ENCODE peak calls at places on chromosomes 2 and 18, in ten cellular contexts. One of them, this sample, is unnamed.

GRCh38 chr2:176188218-176188968 is at the start of gene HOXD1:
- DNase-seq in naive thymus-derived CD4-positive, alpha-beta T cell: no peak
- DNase-seq in EH: peak; percentile 7
- DNase-seq in left ventricle myocardium inferior: no peak
- DNase-seq in skeletal muscle cell: no peak
- DNase-seq in stomach: no peak
- DNase-seq in nephron progenitor cell: peak; percentile 82
- DNase-seq in EL: peak; percentile 32
- DNase-seq in NCI-H1694 treated with DMSO at 0.1 percent for 48 hours: peak; percentile 37
- DNase-seq in GM23338: peak; percentile 76
- DNase-seq in this sample: peak; percentile 50

GRCh38 chr2:85303780-85304531 is 23.8 kb downstream of the TGOLN2 start:
- DNase-seq in naive thymus-derived CD4-positive, alpha-beta T cell: no peak
- DNase-seq in EH: no peak
- DNase-seq in left ventricle myocardium inferior: no peak
- DNase-seq in skeletal muscle cell: no peak
- DNase-seq in stomach: no peak
- DNase-seq in nephron progenitor cell: no peak
- DNase-seq in EL: no peak
- DNase-seq in NCI-H1694 treated with DMSO at 0.1 percent for 48 hours: no peak
- DNase-seq in GM23338: no peak
- DNase-seq in this sample: no peak

GRCh38 chr18:49024808-49025361 is 74.1 kb upstream of the SMAD7 start:
- DNase-seq in naive thymus-derived CD4-positive, alpha-beta T cell: no peak
- DNase-seq in EH: no peak
- DNase-seq in left ventricle myocardium inferior: no peak
- DNase-seq in skeletal muscle cell: no peak
- DNase-seq in stomach: no peak
- DNase-seq in nephron progenitor cell: no peak
- DNase-seq in EL: no peak
- DNase-seq in NCI-H1694 treated with DMSO at 0.1 percent for 48 hours: no peak
- DNase-seq in GM23338: no peak
- DNase-seq in this sample: no peak

GRCh38 chr18:48667276-48668254 is 128.7 kb downstream of the CTIF start:
- DNase-seq in naive thymus-derived CD4-positive, alpha-beta T cell: no peak
- DNase-seq in EH: peak; percentile 39
- DNase-seq in left ventricle myocardium inferior: no peak
- DNase-seq in skeletal muscle cell: no peak
- DNase-seq in stomach: no peak
- DNase-seq in nephron progenitor cell: no peak
- DNase-seq in EL: no peak
- DNase-seq in NCI-H1694 treated with DMSO at 0.1 percent for 48 hours: peak; percentile 27
- DNase-seq in GM23338: peak; percentile 71
- DNase-seq in this sample: no peak

GRCh38 chr2:47405757-47406156 is 2.8 kb downstream of the MSH2 start:
- DNase-seq in naive thymus-derived CD4-positive, alpha-beta T cell: no peak
- DNase-seq in EH: no peak
- DNase-seq in left ventricle myocardium inferior: no peak
- DNase-seq in skeletal muscle cell: no peak
- DNase-seq in stomach: no peak
- DNase-seq in nephron progenitor cell: no peak
- DNase-seq in EL: no peak
- DNase-seq in NCI-H1694 treated with DMSO at 0.1 percent for 48 hours: no peak
- DNase-seq in GM23338: no peak
- DNase-seq in this sample: no peak

GRCh38 chr18:48837676-48838075 is 113.1 kb downstream of the SMAD7 start:
- DNase-seq in naive thymus-derived CD4-positive, alpha-beta T cell: no peak
- DNase-seq in EH: no peak
- DNase-seq in left ventricle myocardium inferior: no peak
- DNase-seq in skeletal muscle cell: no peak
- DNase-seq in stomach: no peak
- DNase-seq in nephron progenitor cell: no peak
- DNase-seq in EL: no peak
- DNase-seq in NCI-H1694 treated with DMSO at 0.1 percent for 48 hours: no peak
- DNase-seq in GM23338: no peak
- DNase-seq in this sample: no peak

GRCh38 chr18:58861853-58862252 is 2.8 kb upstream of the ZNF532 start:
- DNase-seq in naive thymus-derived CD4-positive, alpha-beta T cell: no peak
- DNase-seq in EH: no peak
- DNase-seq in left ventricle myocardium inferior: no peak
- DNase-seq in skeletal muscle cell: no peak
- DNase-seq in stomach: no peak
- DNase-seq in nephron progenitor cell: no peak
- DNase-seq in EL: no peak
- DNase-seq in NCI-H1694 treated with DMSO at 0.1 percent for 48 hours: no peak
- DNase-seq in GM23338: peak; percentile 61
- DNase-seq in this sample: no peak

GRCh38 chr2:121790276-121790956 is 35.0 kb downstream of the TSN start:
- DNase-seq in naive thymus-derived CD4-positive, alpha-beta T cell: no peak
- DNase-seq in EH: peak; percentile 87
- DNase-seq in left ventricle myocardium inferior: no peak
- DNase-seq in skeletal muscle cell: peak; percentile 80
- DNase-seq in stomach: no peak
- DNase-seq in nephron progenitor cell: no peak
- DNase-seq in EL: peak; percentile 94
- DNase-seq in NCI-H1694 treated with DMSO at 0.1 percent for 48 hours: no peak
- DNase-seq in GM23338: peak; percentile 43
- DNase-seq in this sample: no peak

GRCh38 chr2:23523651-23524260 is 138.8 kb downstream of the KLHL29 start:
- DNase-seq in naive thymus-derived CD4-positive, alpha-beta T cell: no peak
- DNase-seq in EH: peak; percentile 23
- DNase-seq in left ventricle myocardium inferior: no peak
- DNase-seq in skeletal muscle cell: no peak
- DNase-seq in stomach: no peak
- DNase-seq in nephron progenitor cell: peak; percentile 26
- DNase-seq in EL: no peak
- DNase-seq in NCI-H1694 treated with DMSO at 0.1 percent for 48 hours: peak; percentile 29
- DNase-seq in GM23338: no peak
- DNase-seq in this sample: peak; percentile 69

GRCh38 chr2:122105885-122106221 is 350.4 kb downstream of the TSN start:
- DNase-seq in naive thymus-derived CD4-positive, alpha-beta T cell: no peak
- DNase-seq in EH: no peak
- DNase-seq in left ventricle myocardium inferior: no peak
- DNase-seq in skeletal muscle cell: no peak
- DNase-seq in stomach: no peak
- DNase-seq in nephron progenitor cell: no peak
- DNase-seq in EL: no peak
- DNase-seq in NCI-H1694 treated with DMSO at 0.1 percent for 48 hours: no peak
- DNase-seq in GM23338: no peak
- DNase-seq in this sample: no peak

GRCh38 chr2:215895330-215895729 is 118.0 kb downstream of the MREG start:
- DNase-seq in naive thymus-derived CD4-positive, alpha-beta T cell: no peak
- DNase-seq in EH: no peak
- DNase-seq in left ventricle myocardium inferior: no peak
- DNase-seq in skeletal muscle cell: no peak
- DNase-seq in stomach: no peak
- DNase-seq in nephron progenitor cell: no peak
- DNase-seq in EL: no peak
- DNase-seq in NCI-H1694 treated with DMSO at 0.1 percent for 48 hours: no peak
- DNase-seq in GM23338: no peak
- DNase-seq in this sample: no peak

GRCh38 chr18:75612491-75612890 is 185.0 kb upstream of the SMIM21 start:
- DNase-seq in naive thymus-derived CD4-positive, alpha-beta T cell: no peak
- DNase-seq in EH: peak; percentile 3
- DNase-seq in left ventricle myocardium inferior: no peak
- DNase-seq in skeletal muscle cell: no peak
- DNase-seq in stomach: no peak
- DNase-seq in nephron progenitor cell: no peak
- DNase-seq in EL: no peak
- DNase-seq in NCI-H1694 treated with DMSO at 0.1 percent for 48 hours: no peak
- DNase-seq in GM23338: no peak
- DNase-seq in this sample: no peak

GRCh38 chr2:37671013-37671815 is at the start of gene CDC42EP3:
- DNase-seq in naive thymus-derived CD4-positive, alpha-beta T cell: peak; percentile 23
- DNase-seq in EH: peak; percentile 60
- DNase-seq in left ventricle myocardium inferior: peak; percentile 74
- DNase-seq in skeletal muscle cell: no peak
- DNase-seq in stomach: peak; percentile 80
- DNase-seq in nephron progenitor cell: peak; percentile 83
- DNase-seq in EL: peak; percentile 68
- DNase-seq in NCI-H1694 treated with DMSO at 0.1 percent for 48 hours: peak; percentile 38
- DNase-seq in GM23338: peak; percentile 74
- DNase-seq in this sample: peak; percentile 71

GRCh38 chr2:169819106-169819505 is 5.6 kb downstream of the METTL5 start:
- DNase-seq in naive thymus-derived CD4-positive, alpha-beta T cell: no peak
- DNase-seq in EH: peak; percentile 44
- DNase-seq in left ventricle myocardium inferior: no peak
- DNase-seq in skeletal muscle cell: peak; percentile 39
- DNase-seq in stomach: no peak
- DNase-seq in nephron progenitor cell: no peak
- DNase-seq in EL: no peak
- DNase-seq in NCI-H1694 treated with DMSO at 0.1 percent for 48 hours: no peak
- DNase-seq in GM23338: no peak
- DNase-seq in this sample: no peak

GRCh38 chr2:98086491-98087446 is at the start of gene VWA3B:
- DNase-seq in naive thymus-derived CD4-positive, alpha-beta T cell: no peak
- DNase-seq in EH: peak; percentile 45
- DNase-seq in left ventricle myocardium inferior: peak; percentile 70
- DNase-seq in skeletal muscle cell: no peak
- DNase-seq in stomach: peak; percentile 91
- DNase-seq in nephron progenitor cell: peak; percentile 87
- DNase-seq in EL: peak; percentile 44
- DNase-seq in NCI-H1694 treated with DMSO at 0.1 percent for 48 hours: no peak
- DNase-seq in GM23338: peak; percentile 94
- DNase-seq in this sample: peak; percentile 13

GRCh38 chr2:227515742-227516141 is 43.8 kb downstream of the AGFG1 start:
- DNase-seq in naive thymus-derived CD4-positive, alpha-beta T cell: no peak
- DNase-seq in EH: peak; percentile 32
- DNase-seq in left ventricle myocardium inferior: no peak
- DNase-seq in skeletal muscle cell: no peak
- DNase-seq in stomach: no peak
- DNase-seq in nephron progenitor cell: no peak
- DNase-seq in EL: no peak
- DNase-seq in NCI-H1694 treated with DMSO at 0.1 percent for 48 hours: no peak
- DNase-seq in GM23338: no peak
- DNase-seq in this sample: no peak

GRCh38 chr2:31511376-31511775 is 69.4 kb downstream of the SRD5A2 start:
- DNase-seq in naive thymus-derived CD4-positive, alpha-beta T cell: no peak
- DNase-seq in EH: peak; percentile 58
- DNase-seq in left ventricle myocardium inferior: no peak
- DNase-seq in skeletal muscle cell: no peak
- DNase-seq in stomach: no peak
- DNase-seq in nephron progenitor cell: no peak
- DNase-seq in EL: no peak
- DNase-seq in NCI-H1694 treated with DMSO at 0.1 percent for 48 hours: no peak
- DNase-seq in GM23338: no peak
- DNase-seq in this sample: no peak

GRCh38 chr18:28594034-28594433 is 417.1 kb upstream of the CDH2 start:
- DNase-seq in naive thymus-derived CD4-positive, alpha-beta T cell: no peak
- DNase-seq in EH: peak; percentile 11
- DNase-seq in left ventricle myocardium inferior: no peak
- DNase-seq in skeletal muscle cell: no peak
- DNase-seq in stomach: no peak
- DNase-seq in nephron progenitor cell: no peak
- DNase-seq in EL: peak; percentile 39
- DNase-seq in NCI-H1694 treated with DMSO at 0.1 percent for 48 hours: no peak
- DNase-seq in GM23338: no peak
- DNase-seq in this sample: no peak

GRCh38 chr2:13005761-13006336 is 289.1 kb downstream of the TRIB2 start:
- DNase-seq in naive thymus-derived CD4-positive, alpha-beta T cell: no peak
- DNase-seq in EH: no peak
- DNase-seq in left ventricle myocardium inferior: no peak
- DNase-seq in skeletal muscle cell: peak; percentile 52
- DNase-seq in stomach: no peak
- DNase-seq in nephron progenitor cell: no peak
- DNase-seq in EL: no peak
- DNase-seq in NCI-H1694 treated with DMSO at 0.1 percent for 48 hours: no peak
- DNase-seq in GM23338: no peak
- DNase-seq in this sample: no peak

GRCh38 chr2:157184161-157184910 is 73.2 kb upstream of the GALNT5 start:
- DNase-seq in naive thymus-derived CD4-positive, alpha-beta T cell: no peak
- DNase-seq in EH: peak; percentile 43
- DNase-seq in left ventricle myocardium inferior: no peak
- DNase-seq in skeletal muscle cell: no peak
- DNase-seq in stomach: no peak
- DNase-seq in nephron progenitor cell: no peak
- DNase-seq in EL: no peak
- DNase-seq in NCI-H1694 treated with DMSO at 0.1 percent for 48 hours: no peak
- DNase-seq in GM23338: no peak
- DNase-seq in this sample: no peak

GRCh38 chr18:45687617-45688016 is 36.4 kb upstream of the SLC14A1 start:
- DNase-seq in naive thymus-derived CD4-positive, alpha-beta T cell: no peak
- DNase-seq in EH: no peak
- DNase-seq in left ventricle myocardium inferior: no peak
- DNase-seq in skeletal muscle cell: no peak
- DNase-seq in stomach: no peak
- DNase-seq in nephron progenitor cell: no peak
- DNase-seq in EL: no peak
- DNase-seq in NCI-H1694 treated with DMSO at 0.1 percent for 48 hours: no peak
- DNase-seq in GM23338: no peak
- DNase-seq in this sample: no peak

GRCh38 chr2:186522538-186522937 is 36.5 kb downstream of the ZC3H15 start:
- DNase-seq in naive thymus-derived CD4-positive, alpha-beta T cell: no peak
- DNase-seq in EH: no peak
- DNase-seq in left ventricle myocardium inferior: no peak
- DNase-seq in skeletal muscle cell: no peak
- DNase-seq in stomach: no peak
- DNase-seq in nephron progenitor cell: no peak
- DNase-seq in EL: no peak
- DNase-seq in NCI-H1694 treated with DMSO at 0.1 percent for 48 hours: no peak
- DNase-seq in GM23338: no peak
- DNase-seq in this sample: no peak

GRCh38 chr2:24482256-24482971 is 8.6 kb upstream of the NCOA1 start:
- DNase-seq in naive thymus-derived CD4-positive, alpha-beta T cell: no peak
- DNase-seq in EH: no peak
- DNase-seq in left ventricle myocardium inferior: no peak
- DNase-seq in skeletal muscle cell: no peak
- DNase-seq in stomach: peak; percentile 31
- DNase-seq in nephron progenitor cell: no peak
- DNase-seq in EL: no peak
- DNase-seq in NCI-H1694 treated with DMSO at 0.1 percent for 48 hours: no peak
- DNase-seq in GM23338: no peak
- DNase-seq in this sample: no peak

GRCh38 chr18:48991299-48992055 is 40.7 kb upstream of the SMAD7 start:
- DNase-seq in naive thymus-derived CD4-positive, alpha-beta T cell: no peak
- DNase-seq in EH: no peak
- DNase-seq in left ventricle myocardium inferior: no peak
- DNase-seq in skeletal muscle cell: no peak
- DNase-seq in stomach: no peak
- DNase-seq in nephron progenitor cell: no peak
- DNase-seq in EL: no peak
- DNase-seq in NCI-H1694 treated with DMSO at 0.1 percent for 48 hours: no peak
- DNase-seq in GM23338: no peak
- DNase-seq in this sample: no peak

GRCh38 chr2:133667085-133667484 is 98.8 kb upstream of the NCKAP5 start:
- DNase-seq in naive thymus-derived CD4-positive, alpha-beta T cell: no peak
- DNase-seq in EH: peak; percentile 89
- DNase-seq in left ventricle myocardium inferior: no peak
- DNase-seq in skeletal muscle cell: no peak
- DNase-seq in stomach: no peak
- DNase-seq in nephron progenitor cell: no peak
- DNase-seq in EL: peak; percentile 88
- DNase-seq in NCI-H1694 treated with DMSO at 0.1 percent for 48 hours: no peak
- DNase-seq in GM23338: no peak
- DNase-seq in this sample: no peak

GRCh38 chr2:136167721-136168470 is 49.9 kb upstream of the CXCR4 start:
- DNase-seq in naive thymus-derived CD4-positive, alpha-beta T cell: no peak
- DNase-seq in EH: no peak
- DNase-seq in left ventricle myocardium inferior: no peak
- DNase-seq in skeletal muscle cell: no peak
- DNase-seq in stomach: no peak
- DNase-seq in nephron progenitor cell: peak; percentile 8
- DNase-seq in EL: no peak
- DNase-seq in NCI-H1694 treated with DMSO at 0.1 percent for 48 hours: no peak
- DNase-seq in GM23338: peak; percentile 3
- DNase-seq in this sample: no peak

GRCh38 chr2:24724111-24724775 is 68.9 kb downstream of the PTRHD1 start:
- DNase-seq in naive thymus-derived CD4-positive, alpha-beta T cell: no peak
- DNase-seq in EH: peak; percentile 43
- DNase-seq in left ventricle myocardium inferior: no peak
- DNase-seq in skeletal muscle cell: no peak
- DNase-seq in stomach: no peak
- DNase-seq in nephron progenitor cell: no peak
- DNase-seq in EL: peak; percentile 11
- DNase-seq in NCI-H1694 treated with DMSO at 0.1 percent for 48 hours: no peak
- DNase-seq in GM23338: no peak
- DNase-seq in this sample: no peak

GRCh38 chr2:64025741-64026140 is 6.5 kb upstream of the VPS54 start:
- DNase-seq in naive thymus-derived CD4-positive, alpha-beta T cell: peak; percentile 24
- DNase-seq in EH: no peak
- DNase-seq in left ventricle myocardium inferior: no peak
- DNase-seq in skeletal muscle cell: no peak
- DNase-seq in stomach: no peak
- DNase-seq in nephron progenitor cell: no peak
- DNase-seq in EL: no peak
- DNase-seq in NCI-H1694 treated with DMSO at 0.1 percent for 48 hours: no peak
- DNase-seq in GM23338: no peak
- DNase-seq in this sample: no peak